ENCODE peak calls at places on chromosome 4, in eight cellular contexts. Z is esophagus muscularis mucosa, J is H1, A is K562, P is tibial nerve, S is spleen, T is Peyer's patch, K is suprapubic skin. Q is an unnamed sample.

GRCh38 chr4:52915730-52916129 is 53.6 kb downstream of the RASL11B start:
- DNase-seq in A (no peak), T (no peak), P (no peak), Z (no peak), K (no peak), J (no peak), S (no peak), Q (no peak)

GRCh38 chr4:153403761-153404160 is 59.3 kb downstream of the MND1 start:
- DNase-seq in T (no peak), P (no peak), Z (no peak), K (no peak), S (no peak), J (no peak), A (no peak), Q (no peak)

GRCh38 chr4:18957721-18958120 is 936.2 kb upstream of the LCORL start:
- DNase-seq in K (no peak), A (no peak), P (no peak), S (no peak), Z (no peak), T (no peak), J (no peak), Q (no peak)

GRCh38 chr4:93771640-93772411 is 56.7 kb upstream of the ATOH1 start:
- DNase-seq in S (no peak), K (no peak), T (no peak), P (no peak), Z (no peak), A (no peak), J (no peak), Q (no peak)

GRCh38 chr4:72701987-72702819 is 133.2 kb upstream of the ADAMTS3 start:
- DNase-seq in T (no peak), A (peak; percentile 33), Z (no peak), P (peak; percentile 66), J (no peak), S (no peak), K (no peak), Q (no peak)

GRCh38 chr4:81565137-81565870 is 93.6 kb upstream of the RASGEF1B start:
- DNase-seq in Z (no peak), J (no peak), T (peak; percentile 38), S (peak; percentile 83), P (peak; percentile 68), K (peak; percentile 89), A (no peak), Q (peak; percentile 86)

GRCh38 chr4:8314691-8315255 is 45.2 kb downstream of the HTRA3 start:
- DNase-seq in P (no peak), Z (no peak), K (peak; percentile 41), A (no peak), S (peak; percentile 38), J (no peak), T (no peak), Q (no peak)

GRCh38 chr4:98262431-98262830 is 1.2 kb downstream of the RAP1GDS1 start:
- DNase-seq in P (no peak), Z (no peak), J (no peak), K (no peak), T (no peak), A (no peak), S (no peak), Q (no peak)

GRCh38 chr4:95957054-95957453 is 117.2 kb downstream of the PDHA2 start:
- DNase-seq in P (no peak), Z (no peak), K (no peak), J (no peak), T (no peak), A (no peak), S (no peak), Q (no peak)

GRCh38 chr4:3340703-3341088 is 47.9 kb downstream of the RGS12 start:
- DNase-seq in T (no peak), P (no peak), K (peak; percentile 42), S (no peak), Z (peak; percentile 86), A (no peak), J (no peak), Q (no peak)

GRCh38 chr4:184349283-184350039 is 124.9 kb downstream of the IRF2 start:
- DNase-seq in A (no peak), S (no peak), T (no peak), P (no peak), J (no peak), Z (no peak), K (no peak), Q (no peak)

GRCh38 chr4:146428298-146428697 is 93.4 kb downstream of the SLC10A7 start:
- DNase-seq in J (no peak), A (no peak), Z (no peak), K (no peak), P (no peak), S (no peak), T (no peak), Q (no peak)

GRCh38 chr4:188295899-188296298 is 156.7 kb downstream of the TRIML1 start:
- DNase-seq in S (no peak), K (no peak), J (no peak), T (no peak), Z (no peak), P (no peak), A (no peak), Q (no peak)

GRCh38 chr4:55498051-55498450 is 48.7 kb downstream of the CLOCK start:
- DNase-seq in J (no peak), S (no peak), Z (no peak), T (no peak), A (no peak), K (no peak), P (no peak), Q (no peak)

GRCh38 chr4:7995866-7996265 is 56.2 kb upstream of the AFAP1 start:
- DNase-seq in Z (no peak), K (no peak), S (no peak), P (no peak), T (no peak), A (no peak), J (no peak), Q (no peak)

GRCh38 chr4:165806613-165807012 is 66.4 kb upstream of the TLL1 start:
- DNase-seq in J (no peak), S (no peak), P (no peak), A (no peak), K (no peak), T (no peak), Z (no peak), Q (no peak)

GRCh38 chr4:140153744-140154571 is at the start of gene MAML3:
- DNase-seq in J (peak; percentile 47), T (peak; percentile 79), Z (peak; percentile 98), P (peak; percentile 89), A (peak; percentile 80), K (peak; percentile 96), S (peak; percentile 96), Q (peak; percentile 97)

GRCh38 chr4:140152015-140152703 is 1.8 kb downstream of the MAML3 start:
- DNase-seq in P (peak; percentile 31), K (peak; percentile 85), Z (peak; percentile 94), T (peak; percentile 57), S (peak; percentile 93), A (peak; percentile 66), J (no peak), Q (peak; percentile 76)

GRCh38 chr4:140151700-140152014 is 2.3 kb downstream of the MAML3 start:
- DNase-seq in T (peak; percentile 67), Z (peak; percentile 96), S (no peak), A (peak; percentile 75), J (peak; percentile 64), P (peak; percentile 76), K (peak; percentile 89), Q (peak; percentile 87)

GRCh38 chr4:140153419-140153743 is 603 bp downstream of the MAML3 start:
- DNase-seq in Z (no peak), K (no peak), J (no peak), P (no peak), T (no peak), S (no peak), A (no peak), Q (no peak)

DNA sequence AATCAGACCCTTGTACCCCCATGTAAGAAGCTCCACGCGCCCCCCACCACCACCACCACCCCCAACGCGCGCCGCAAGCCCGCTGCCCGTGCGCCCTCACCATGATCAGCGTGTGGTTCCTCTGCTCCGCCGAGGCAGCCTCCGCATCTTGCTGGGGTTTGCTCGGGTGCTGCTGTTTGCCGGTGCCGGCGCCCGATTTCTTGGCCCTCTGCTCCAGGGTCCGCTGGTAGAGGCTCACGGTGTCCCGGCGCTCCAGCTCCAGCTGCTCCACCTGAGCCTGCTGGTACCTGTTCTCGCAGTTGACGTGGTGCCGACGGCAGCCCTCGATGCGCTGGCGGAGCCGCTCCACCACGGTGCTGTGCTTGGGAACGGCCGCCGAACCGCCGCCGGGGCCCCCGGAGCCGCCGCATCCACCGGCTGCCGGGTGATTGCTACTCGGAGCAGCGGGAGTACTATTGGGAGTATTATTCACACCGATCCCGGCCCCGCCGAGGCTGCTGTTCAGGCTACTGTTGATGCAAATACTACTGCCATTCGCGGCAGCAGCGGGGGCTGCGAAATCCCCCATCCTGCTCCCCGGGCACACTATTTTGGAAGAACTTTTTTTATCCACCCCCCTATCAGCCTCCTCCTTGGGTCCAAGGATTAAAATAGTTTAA is 1.1 kb downstream of the MAML3 start:
- DNase-seq in T (peak; percentile 28), J (no peak), A (peak; percentile 16), P (peak; percentile 44), S (peak; percentile 91), Z (peak; percentile 94), K (peak; percentile 78), Q (peak; percentile 81)
- TF ChIP-seq POLR2A in T (no peak), J (no peak), A (no peak), P (no peak), S (no peak), Z (no peak), K (no peak), Q (no peak)

DNA sequence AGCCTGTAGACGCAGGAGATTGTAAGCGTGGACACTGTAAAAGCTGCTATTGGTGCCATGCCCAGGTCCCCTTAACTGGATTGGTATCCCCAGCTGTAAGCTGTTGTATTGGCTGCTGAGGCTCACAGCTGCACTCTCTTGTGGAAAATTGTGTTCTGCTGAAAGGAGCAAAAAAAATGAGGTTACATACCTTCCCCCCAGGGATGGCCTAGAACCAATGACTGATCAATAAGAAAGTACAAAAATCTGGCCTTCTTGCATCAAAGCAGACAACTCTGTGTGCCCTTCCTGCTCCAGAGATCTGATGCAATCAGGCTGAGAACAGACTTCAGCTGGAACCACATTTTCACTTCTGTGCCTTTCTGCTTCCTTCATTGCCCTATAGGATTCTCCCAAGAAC is 60.1 kb downstream of the SHROOM3 start:
- DNase-seq in K (no peak), P (no peak), J (no peak), Z (no peak), T (no peak), S (no peak), A (no peak), Q (no peak)
- TF ChIP-seq POLR2A in K (no peak), P (no peak), J (no peak), Z (no peak), T (no peak), S (no peak), A (no peak), Q (no peak)

GRCh38 chr4:174834477-174834876 is 5.4 kb upstream of the GLRA3 start:
- DNase-seq in Z (no peak), P (no peak), J (no peak), K (no peak), A (no peak), T (no peak), S (no peak), Q (no peak)

GRCh38 chr4:174826660-174827059 is 2.4 kb downstream of the GLRA3 start:
- DNase-seq in J (no peak), A (no peak), Z (no peak), S (no peak), K (no peak), T (no peak), P (no peak), Q (no peak)

GRCh38 chr4:174828845-174829701 is at the start of gene GLRA3:
- DNase-seq in T (peak; percentile 71), Z (no peak), S (peak; percentile 81), J (peak; percentile 93), K (no peak), P (peak; percentile 5), A (peak; percentile 84), Q (no peak)
- TF ChIP-seq POLR2A in T (no peak), Z (no peak), S (no peak), J (no peak), K (no peak), P (no peak), A (no peak), Q (no peak)

GRCh38 chr4:169039271-169039954 is 29.4 kb upstream of the CBR4 start:
- DNase-seq in A (no peak), Z (no peak), S (no peak), P (no peak), J (no peak), T (no peak), K (no peak), Q (no peak)
- TF ChIP-seq POLR2A in A (no peak), Z (no peak), S (no peak), P (no peak), J (no peak), T (no peak), K (no peak), Q (no peak)